ENCODE peak calls at places on chromosomes 12 and 14, in ten cellular contexts. E is nephron progenitor cell; U is activated T-cell treated with anti-CD3 and anti-CD28 coated beads for 1 hour; Y is GM12892; A is stimulated activated CD4-positive, alpha-beta T cell treated with anti-CD3 and anti-CD28 coated beads, Interleukin-1b, Interleukin-23, amount 100 ng/mL, for 48 hours; F is stimulated activated CD8-positive, alpha-beta memory T cell treated with anti-CD3 and anti-CD28 coated beads, Interleukin-4, amount 100 ng/mL, for 24 hours; V is RWPE1; S is M059J; G is amniotic stem cell; N is tibial nerve. P is an unnamed sample.

GRCh38 chr12:49969027-49969426 is 3.7 kb upstream of the AQP6 start:
- DNase-seq in E (no peak), U (no peak), Y (no peak), A (no peak), F (no peak), V (no peak), S (no peak), G (no peak), N (no peak), P (no peak)

GRCh38 chr14:93108105-93108504 is 7.6 kb downstream of the ITPK1 start:
- DNase-seq in E (no peak), U (no peak), Y (no peak), A (no peak), F (no peak), V (no peak), S (no peak), G (no peak), N (no peak), P (no peak)

GRCh38 chr12:82874935-82875334 is 188.2 kb downstream of the TMTC2 start:
- DNase-seq in E (no peak), U (no peak), Y (no peak), A (no peak), F (no peak), V (no peak), S (no peak), G (no peak), N (no peak), P (no peak)

GRCh38 chr14:38964630-38965029 is 138.4 kb downstream of the SEC23A start:
- DNase-seq in E (no peak), U (no peak), Y (no peak), A (no peak), F (no peak), V (no peak), S (peak; percentile 39), G (no peak), N (no peak), P (no peak)

GRCh38 chr12:56257491-56258067 is 605 bp downstream of the ANKRD52 start:
- DNase-seq in E (peak; percentile 62), U (no peak), Y (no peak), A (no peak), F (no peak), V (peak; percentile 67), S (peak; percentile 49), G (no peak), N (no peak), P (peak; percentile 75)

GRCh38 chr12:11944321-11944720 is 126.4 kb upstream of the BCL2L14 start:
- DNase-seq in E (no peak), U (no peak), Y (no peak), A (no peak), F (no peak), V (no peak), S (no peak), G (no peak), N (no peak), P (no peak)

GRCh38 chr12:112900298-112901145 is 6.2 kb upstream of the OAS1 start:
- DNase-seq in E (no peak), U (peak; percentile 20), Y (no peak), A (peak; percentile 47), F (peak; percentile 5), V (peak; percentile 64), S (peak; percentile 61), G (no peak), N (no peak), P (peak; percentile 59)

GRCh38 chr14:91415794-91416743 is 1.6 kb downstream of the CCDC88C start:
- DNase-seq in E (no peak), U (peak; percentile 48), Y (peak; percentile 56), A (peak; percentile 78), F (no peak), V (peak; percentile 67), S (no peak), G (no peak), N (no peak), P (no peak)

GRCh38 chr12:89493650-89494302 is 30.8 kb downstream of the GALNT4 start:
- DNase-seq in E (no peak), U (no peak), Y (no peak), A (no peak), F (no peak), V (no peak), S (no peak), G (no peak), N (no peak), P (no peak)

GRCh38 chr14:51806624-51807023 is 53.8 kb upstream of the GNG2 start:
- DNase-seq in E (no peak), U (no peak), Y (no peak), A (no peak), F (no peak), V (no peak), S (no peak), G (no peak), N (no peak), P (no peak)

GRCh38 chr12:49880756-49881390 is 22.8 kb downstream of the FAIM2 start:
- DNase-seq in E (no peak), U (no peak), Y (no peak), A (no peak), F (no peak), V (no peak), S (peak; percentile 31), G (no peak), N (no peak), P (no peak)

GRCh38 chr14:101960225-101960624 is 4.1 kb upstream of the DYNC1H1 start:
- DNase-seq in E (no peak), U (no peak), Y (no peak), A (peak; percentile 31), F (no peak), V (no peak), S (no peak), G (no peak), N (no peak), P (peak; percentile 45)

GRCh38 chr14:90536511-90537191 is 139.8 kb downstream of the CALM1 start:
- DNase-seq in E (no peak), U (no peak), Y (no peak), A (no peak), F (no peak), V (no peak), S (no peak), G (no peak), N (no peak), P (no peak)

GRCh38 chr12:87015352-87015751 is 759.2 kb upstream of the MGAT4C start:
- DNase-seq in E (no peak), U (no peak), Y (no peak), A (no peak), F (no peak), V (no peak), S (no peak), G (no peak), N (no peak), P (no peak)